ENCODE peak calls at places on chromosomes 7 and 10, in nine cellular contexts. C is heart left ventricle; G is tibial artery; X is IMR-90; O is fibroblast of villous mesenchyme; I is esophagus muscularis mucosa; T is breast epithelium; E is colonic mucosa; H is activated CD8-positive, alpha-beta T cell treated with anti-CD3 and anti-CD28 coated beads for 36 hours. W is an unnamed sample.

GRCh38 chr7:10038351-10038750 is 935.3 kb upstream of the PHF14 start:
- DNase-seq in E (no peak), X (no peak), H (no peak), I (no peak), C (no peak), T (no peak), O (no peak), G (no peak), W (no peak)

GRCh38 chr7:26658080-26658697 is 206.2 kb downstream of the SKAP2 start:
- DNase-seq in X (no peak), T (no peak), I (no peak), C (no peak), O (no peak), G (no peak), H (no peak), E (no peak), W (no peak)

GRCh38 chr7:73696372-73696771 is 13.0 kb downstream of the BUD23 start:
- DNase-seq in C (no peak), H (no peak), X (no peak), T (no peak), I (no peak), G (no peak), E (no peak), O (no peak), W (no peak)

GRCh38 chr7:134290286-134290685 is 26.4 kb downstream of the SLC35B4 start:
- DNase-seq in O (peak), T (no peak), G (no peak), I (no peak), E (no peak), H (no peak), C (no peak), X (peak), W (no peak)

GRCh38 chr7:122298131-122298530 is 6.4 kb downstream of the FEZF1 start:
- DNase-seq in E (no peak), O (no peak), I (no peak), T (no peak), H (no peak), C (no peak), X (no peak), G (no peak), W (no peak)

GRCh38 chr10:37754538-37755323 is 102.7 kb downstream of the ZNF248 start:
- DNase-seq in T (no peak), O (peak), G (no peak), X (no peak), I (peak), H (peak), E (peak), C (no peak), W (no peak)

GRCh38 chr7:158369290-158369689 is 218.3 kb downstream of the PTPRN2 start:
- DNase-seq in X (no peak), T (peak), G (no peak), C (no peak), I (no peak), O (no peak), E (no peak), H (no peak), W (no peak)

GRCh38 chr7:98619450-98620321 is 2.6 kb downstream of the NPTX2 start:
- DNase-seq in G (no peak), C (no peak), E (no peak), I (no peak), T (no peak), X (peak), O (peak), H (no peak), W (peak)

GRCh38 chr7:101722247-101722646 is 93.2 kb upstream of the MYL10 start:
- DNase-seq in T (no peak), E (no peak), I (no peak), X (peak), G (no peak), O (peak), C (no peak), H (no peak), W (no peak)

GRCh38 chr10:123154943-123155505 is 822 bp downstream of the BUB3 start:
- DNase-seq in E (no peak), X (peak), T (no peak), C (no peak), H (no peak), G (no peak), O (peak), I (no peak), W (no peak)

GRCh38 chr10:113336549-113337130 is 216.2 kb upstream of the HABP2 start:
- DNase-seq in C (no peak), E (no peak), G (no peak), O (peak), T (no peak), X (no peak), H (no peak), I (no peak), W (no peak)

GRCh38 chr10:81873932-81874816 is 820 bp upstream of the NRG3 start:
- DNase-seq in C (peak), G (peak), I (no peak), T (peak), E (peak), H (peak), O (peak), X (no peak), W (peak)

GRCh38 chr7:901388-902154 is 25.2 kb downstream of the GET4 start:
- DNase-seq in I (peak), X (peak), C (peak), O (peak), E (peak), H (peak), G (peak), T (no peak), W (peak)

GRCh38 chr10:27625452-27626345 is 119.9 kb downstream of the MKX start:
- DNase-seq in O (no peak), H (no peak), T (no peak), I (no peak), E (no peak), C (no peak), X (no peak), G (no peak), W (no peak)

GRCh38 chr7:143449793-143450192 is 6.5 kb downstream of the TAS2R60 start:
- DNase-seq in O (no peak), T (no peak), C (no peak), X (no peak), E (no peak), H (no peak), G (no peak), I (no peak), W (no peak)

GRCh38 chr7:157022681-157023588 is 12.5 kb upstream of the MNX1 start:
- DNase-seq in G (no peak), C (no peak), E (peak), I (no peak), H (no peak), O (no peak), T (no peak), X (no peak), W (no peak)

GRCh38 chr7:36312064-36312914 is 77.4 kb upstream of the ANLN start:
- DNase-seq in O (no peak), T (no peak), X (no peak), G (no peak), C (no peak), E (peak), I (peak), H (peak), W (peak)

DNA sequence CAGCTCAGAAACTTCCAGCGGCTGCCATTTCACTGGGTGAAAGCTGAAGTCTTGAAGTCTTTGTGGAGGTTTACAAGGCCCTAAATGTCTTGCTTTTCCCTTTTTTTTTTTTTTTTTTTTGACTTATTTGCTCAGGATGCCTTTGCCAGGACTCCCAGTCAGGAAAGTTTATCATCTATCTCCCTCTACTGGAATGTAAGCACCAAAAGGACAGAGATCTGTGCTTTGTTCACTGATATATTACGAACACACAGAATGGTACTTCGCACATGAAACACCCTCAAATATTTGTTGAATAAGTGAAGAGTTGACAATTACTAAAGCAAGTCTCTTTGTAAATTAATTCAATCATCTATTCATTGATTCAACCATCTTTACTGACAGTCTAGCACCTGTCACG is 23.2 kb downstream of the ABCB4 start:
- DNase-seq in I (no peak), G (no peak), E (no peak), H (no peak), O (no peak), C (no peak), X (no peak), T (no peak), W (no peak)
- TF ChIP-seq CTCF in I (no peak), G (no peak), E (no peak), H (no peak), O (no peak), C (no peak), X (no peak), T (no peak), W (no peak)

GRCh38 chr10:845526-845925 is 86.0 kb downstream of the LARP4B start:
- DNase-seq in H (no peak), I (no peak), C (no peak), G (no peak), E (no peak), T (no peak), O (peak), X (no peak), W (no peak)

GRCh38 chr10:850093-850492 is 81.4 kb downstream of the LARP4B start:
- DNase-seq in O (no peak), E (no peak), X (no peak), C (no peak), G (no peak), H (no peak), I (no peak), T (no peak), W (no peak)

GRCh38 chr10:851891-852290 is 79.6 kb downstream of the LARP4B start:
- DNase-seq in I (no peak), X (no peak), C (no peak), T (no peak), G (no peak), E (no peak), O (no peak), H (no peak), W (peak)

GRCh38 chr10:844552-844951 is 87.0 kb downstream of the LARP4B start:
- DNase-seq in C (no peak), H (no peak), I (no peak), G (no peak), O (peak), X (peak), E (no peak), T (no peak), W (no peak)

DNA sequence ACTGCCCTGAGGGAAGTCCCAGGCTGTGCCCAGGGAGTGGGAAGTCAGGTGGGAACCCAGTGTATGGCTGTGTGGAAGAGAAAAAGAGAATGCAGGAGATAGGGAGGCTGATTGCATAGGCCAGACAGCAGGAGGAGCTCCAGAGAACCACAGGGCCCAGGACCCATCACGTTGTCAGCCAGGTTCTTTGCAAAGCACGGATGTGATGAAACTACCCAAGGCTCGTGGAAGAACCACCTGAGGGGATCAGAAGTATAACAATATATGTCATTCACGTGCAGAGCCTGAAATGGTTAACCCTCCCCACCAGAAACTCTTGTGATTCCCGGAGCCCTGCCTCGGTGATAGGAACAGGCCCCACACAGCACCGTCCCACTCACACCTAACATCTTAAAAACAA is 83.6 kb downstream of the LARP4B start:
- DNase-seq in I (no peak), H (no peak), X (no peak), E (no peak), T (no peak), G (no peak), C (no peak), O (no peak), W (no peak)
- TF ChIP-seq CTCF in I (no peak), H (no peak), X (no peak), E (no peak), T (no peak), G (no peak), C (no peak), O (no peak), W (no peak)

GRCh38 chr7:14717169-14717568 is 185.4 kb downstream of the DGKB start:
- DNase-seq in O (no peak), C (no peak), H (no peak), I (no peak), G (no peak), T (no peak), X (no peak), E (no peak), W (no peak)

GRCh38 chr7:14714161-14714728 is 188.3 kb downstream of the DGKB start:
- DNase-seq in X (no peak), I (no peak), T (no peak), O (no peak), G (no peak), H (peak), C (no peak), E (no peak), W (peak)

GRCh38 chr7:14720792-14721191 is 181.8 kb downstream of the DGKB start:
- DNase-seq in X (no peak), T (no peak), I (no peak), C (no peak), G (no peak), O (no peak), E (no peak), H (no peak), W (no peak)

DNA sequence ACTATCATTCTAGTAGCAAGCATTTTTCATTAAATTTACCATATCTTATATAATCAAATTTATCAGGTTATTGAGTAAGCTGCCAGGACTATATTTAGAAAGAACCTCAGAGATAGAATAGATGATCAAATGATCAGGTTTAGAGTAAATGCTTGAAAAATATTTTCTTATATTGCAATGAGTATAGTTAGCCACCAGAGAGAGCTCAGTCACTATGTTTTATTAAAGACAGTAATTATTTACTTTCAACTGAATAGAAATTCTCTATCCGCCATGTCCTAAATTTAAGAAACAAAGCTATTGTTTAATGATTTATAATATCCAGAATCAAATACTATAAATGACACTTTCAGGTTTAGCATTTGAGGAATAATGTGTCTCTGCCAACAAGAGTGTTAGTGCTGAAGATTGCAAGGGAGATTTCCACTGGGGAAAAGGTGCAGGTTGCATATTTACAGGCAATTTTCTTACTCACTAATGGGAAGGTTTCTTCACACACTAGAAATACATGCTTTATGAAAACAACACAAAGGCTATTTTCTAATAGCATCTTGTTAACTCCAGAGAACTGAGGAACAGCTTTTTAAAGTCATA is 184.7 kb downstream of the DGKB start:
- DNase-seq in H (no peak), X (peak), T (no peak), O (peak), G (no peak), I (no peak), E (no peak), C (no peak), W (no peak)
- TF ChIP-seq CTCF in H (no peak), X (peak), T (no peak), O (peak), G (peak), I (peak), E (peak), C (peak), W (peak)

GRCh38 chr7:94888542-94888941 is 18.9 kb upstream of the PPP1R9A start:
- DNase-seq in E (peak), O (peak), G (no peak), I (no peak), C (peak), X (no peak), T (no peak), H (no peak), W (no peak)
- TF ChIP-seq CTCF in E (no peak), O (peak), G (no peak), I (peak), C (peak), X (no peak), T (no peak), H (no peak), W (no peak)

DNA sequence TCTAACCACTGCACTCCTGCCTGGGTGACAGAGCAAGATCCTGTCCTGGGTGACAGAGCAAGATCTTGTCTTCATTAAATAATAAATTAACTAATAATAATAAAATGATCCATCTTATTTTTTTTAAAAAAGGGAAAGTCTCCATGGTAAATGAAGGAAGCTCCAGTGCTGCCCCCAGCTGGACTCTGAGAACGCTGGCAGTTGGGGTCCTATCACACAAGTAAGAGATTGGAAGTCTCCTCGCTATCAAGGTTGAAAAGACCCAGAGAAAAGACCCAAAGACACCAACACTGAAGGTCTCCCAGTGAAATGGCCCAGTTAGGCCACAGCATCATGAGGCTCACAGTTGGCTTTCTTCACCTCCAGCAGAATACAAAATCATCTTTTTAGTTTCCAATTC is 13.8 kb upstream of the C10orf67 start:
- DNase-seq in I (no peak), O (peak), E (no peak), X (peak), T (no peak), C (no peak), H (no peak), G (no peak), W (no peak)
- TF ChIP-seq CTCF in I (peak), O (peak), E (no peak), X (peak), T (no peak), C (no peak), H (no peak), G (no peak), W (no peak)

GRCh38 chr7:92797693-92798092 is 38.7 kb downstream of the CDK6 start:
- DNase-seq in C (peak), G (no peak), E (no peak), X (peak), T (no peak), O (peak), H (peak), I (no peak), W (peak)
- TF ChIP-seq CTCF in C (no peak), G (no peak), E (no peak), X (peak), T (no peak), O (no peak), H (no peak), I (peak), W (no peak)

GRCh38 chr10:24174014-24174413 is 34.9 kb upstream of the KIAA1217 start:
- DNase-seq in T (no peak), C (no peak), E (no peak), I (no peak), O (no peak), H (no peak), G (no peak), X (no peak), W (no peak)

GRCh38 chr10:24172909-24173308 is 36.0 kb upstream of the KIAA1217 start:
- DNase-seq in T (no peak), H (no peak), G (no peak), I (no peak), C (no peak), O (no peak), E (no peak), X (no peak), W (no peak)

GRCh38 chr10:24180891-24181290 is 28.0 kb upstream of the KIAA1217 start:
- DNase-seq in G (no peak), C (no peak), T (no peak), I (no peak), O (no peak), H (no peak), X (no peak), E (no peak), W (no peak)

GRCh38 chr10:24176658-24177057 is 32.3 kb upstream of the KIAA1217 start:
- DNase-seq in H (no peak), I (no peak), C (no peak), O (no peak), T (no peak), E (no peak), X (no peak), G (no peak), W (no peak)
- TF ChIP-seq CTCF in H (no peak), I (no peak), C (no peak), O (no peak), T (no peak), E (no peak), X (no peak), G (no peak), W (no peak)